ENCODE peak calls at places on chromosomes 7 and 10, in nine cellular contexts. F is B cell; O is thoracic aorta; I is HCT116; X is activated CD8-positive, alpha-beta T cell treated with anti-CD3 and anti-CD28 coated beads for 36 hours; V is tibial artery; G is fibroblast of lung; R is nephron progenitor cell; D is heart right ventricle. Q is an unnamed sample.

GRCh38 chr7:1187127-1187526 is 27.1 kb upstream of the ZFAND2A start:
- DNase-seq in D (no peak), I (no peak), X (no peak), O (no peak), F (no peak), V (no peak), G (no peak), R (no peak), Q (no peak)

GRCh38 chr10:43348511-43349312 is 22.7 kb upstream of the FXYD4 start:
- DNase-seq in X (peak), I (peak), R (peak), G (peak), V (peak), F (peak), O (peak), D (peak), Q (no peak)

GRCh38 chr10:124659380-124659779 is 84.8 kb downstream of the FAM53B start:
- DNase-seq in D (no peak), R (no peak), X (no peak), G (no peak), O (no peak), I (no peak), F (no peak), V (no peak), Q (no peak)

GRCh38 chr10:14687340-14687739 is 87.4 kb downstream of the FAM107B start:
- DNase-seq in R (no peak), F (no peak), V (no peak), D (no peak), I (no peak), O (no peak), X (no peak), G (no peak), Q (no peak)

GRCh38 chr10:13924020-13924725 is 337.4 kb downstream of the PRPF18 start:
- DNase-seq in V (peak), R (no peak), G (peak), X (no peak), D (no peak), I (no peak), O (no peak), F (no peak), Q (peak)

GRCh38 chr10:62589689-62590088 is 214.8 kb upstream of the ADO start:
- DNase-seq in O (no peak), F (no peak), V (no peak), I (no peak), X (no peak), R (no peak), D (no peak), G (no peak), Q (no peak)

GRCh38 chr7:39741942-39742623 is 118.7 kb downstream of the RALA start:
- DNase-seq in O (no peak), D (peak), G (peak), F (peak), V (no peak), I (no peak), R (peak), X (peak), Q (no peak)

GRCh38 chr7:44097064-44097932 is 6.8 kb upstream of the AEBP1 start:
- DNase-seq in F (peak), I (no peak), V (no peak), R (no peak), D (no peak), O (no peak), G (no peak), X (peak), Q (no peak)

GRCh38 chr10:49741108-49741995 is 20.8 kb downstream of the OGDHL start:
- DNase-seq in D (no peak), R (no peak), O (no peak), V (no peak), G (peak), X (no peak), F (peak), I (no peak), Q (no peak)

GRCh38 chr10:130814610-130815009 is 496.9 kb downstream of the TCERG1L start:
- DNase-seq in G (no peak), O (no peak), F (no peak), D (no peak), R (no peak), V (no peak), X (no peak), I (no peak), Q (no peak)

GRCh38 chr7:147013820-147014219 is 897.2 kb downstream of the CNTNAP2 start:
- DNase-seq in G (peak), F (no peak), O (no peak), D (no peak), V (no peak), X (no peak), I (no peak), R (no peak), Q (no peak)

GRCh38 chr7:7662527-7662926 is 22.0 kb downstream of the UMAD1 start:
- DNase-seq in G (peak), V (no peak), X (no peak), D (no peak), F (no peak), R (no peak), O (no peak), I (no peak), Q (no peak)

GRCh38 chr10:9302142-9302746 is 1247.8 kb downstream of the GATA3 start:
- DNase-seq in O (no peak), G (peak), X (peak), R (no peak), F (no peak), D (no peak), I (peak), V (no peak), Q (peak)

GRCh38 chr10:71132321-71132810 is 80.0 kb upstream of the UNC5B start:
- DNase-seq in R (no peak), F (no peak), G (no peak), D (no peak), X (no peak), I (no peak), O (no peak), V (no peak), Q (no peak)

GRCh38 chr10:79407811-79408795 is 37.3 kb downstream of the ZCCHC24 start:
- DNase-seq in D (peak), V (peak), G (peak), O (no peak), X (no peak), R (no peak), I (no peak), F (no peak), Q (no peak)

GRCh38 chr10:104337985-104338735 is at the start of gene ITPRIP:
- DNase-seq in I (peak), D (peak), R (peak), V (peak), X (peak), G (peak), F (peak), O (no peak), Q (peak)

GRCh38 chr7:128201690-128202085 is 39.4 kb upstream of the LEP start:
- DNase-seq in D (no peak), I (no peak), F (no peak), V (no peak), G (no peak), R (no peak), X (no peak), O (no peak), Q (no peak)

GRCh38 chr10:26480909-26481703 is 43.0 kb downstream of the APBB1IP start:
- DNase-seq in I (no peak), R (no peak), V (peak), D (no peak), F (peak), X (no peak), G (no peak), O (no peak), Q (no peak)

GRCh38 chr7:2079332-2080068 is 153.2 kb downstream of the MAD1L1 start:
- DNase-seq in I (no peak), G (no peak), R (no peak), D (no peak), X (no peak), O (no peak), V (no peak), F (peak), Q (no peak)

GRCh38 chr7:84076219-84076618 is 118.4 kb downstream of the SEMA3A start:
- DNase-seq in F (no peak), O (no peak), G (no peak), X (no peak), V (no peak), R (no peak), I (no peak), D (no peak), Q (no peak)

GRCh38 chr7:138890782-138891445 is 90.3 kb downstream of the KIAA1549 start:
- DNase-seq in V (no peak), G (peak), O (no peak), I (no peak), D (no peak), F (no peak), R (no peak), X (no peak), Q (peak)

GRCh38 chr7:66921396-66921917 is 432 bp downstream of the TMEM248 start:
- DNase-seq in F (no peak), V (peak), I (no peak), R (peak), D (no peak), X (peak), O (no peak), G (peak), Q (no peak)

GRCh38 chr7:118918556-118918955 is 694.1 kb downstream of the ANKRD7 start:
- DNase-seq in O (no peak), I (peak), G (peak), V (no peak), D (no peak), F (no peak), R (no peak), X (no peak), Q (no peak)

GRCh38 chr7:131000873-131001272 is 266.9 kb upstream of the KLF14 start:
- DNase-seq in O (no peak), V (no peak), F (no peak), D (no peak), I (no peak), G (no peak), R (no peak), X (no peak), Q (no peak)

GRCh38 chr7:20113423-20114027 is 103.7 kb downstream of the MACC1 start:
- DNase-seq in I (no peak), F (peak), R (no peak), X (no peak), D (no peak), G (no peak), O (no peak), V (no peak), Q (no peak)

GRCh38 chr10:60271319-60272040 is 118.2 kb downstream of the ANK3 start:
- DNase-seq in R (no peak), F (peak), D (no peak), O (no peak), V (no peak), I (no peak), X (no peak), G (no peak), Q (no peak)

GRCh38 chr7:139714163-139714901 is 63.5 kb downstream of the HIPK2 start:
- DNase-seq in O (no peak), D (peak), F (peak), I (no peak), R (no peak), V (no peak), X (no peak), G (no peak), Q (no peak)

GRCh38 chr7:33050425-33051318 is 11.9 kb downstream of the NT5C3A start:
- DNase-seq in F (peak), V (no peak), D (no peak), I (peak), X (peak), G (peak), R (no peak), O (no peak), Q (no peak)

DNA sequence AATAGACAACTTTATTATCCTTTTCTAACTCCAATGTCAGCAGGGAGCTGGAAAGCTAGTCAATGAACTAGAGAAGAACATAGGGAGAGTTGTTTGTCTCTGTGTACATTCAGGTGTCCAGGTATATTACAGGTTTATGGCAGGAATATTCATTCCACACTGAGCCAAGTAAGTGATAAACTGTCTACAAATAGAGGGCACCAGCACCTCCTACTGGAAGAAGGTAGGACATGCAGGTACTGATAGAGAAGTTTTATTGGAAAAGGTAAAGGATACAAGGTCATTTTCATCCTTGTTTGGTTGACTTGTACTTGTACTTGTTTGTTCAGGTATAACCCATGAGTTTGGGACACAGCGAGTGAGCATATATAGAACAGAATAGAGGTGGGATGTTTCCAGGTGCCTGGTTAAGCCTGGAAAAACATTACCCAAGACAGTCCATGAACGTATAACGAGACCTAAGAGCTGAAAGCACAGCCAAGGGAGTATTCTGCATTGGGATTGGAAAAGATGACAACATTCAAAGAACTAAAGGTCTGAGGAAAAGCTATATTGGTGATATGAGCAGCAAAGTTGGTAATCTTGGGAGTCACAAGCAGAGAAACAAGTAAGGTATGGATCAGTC is 61.4 kb upstream of the PPP1R3C start:
- DNase-seq in V (no peak), F (peak), R (peak), D (no peak), X (peak), I (peak), O (no peak), G (peak), Q (no peak)
- TF ChIP-seq CTCF in V (peak), F (peak), R (peak), D (peak), X (peak), I (peak), O (peak), G (peak), Q (peak)

GRCh38 chr7:31082017-31082416 is 29.9 kb downstream of the ADCYAP1R1 start:
- DNase-seq in G (no peak), X (no peak), I (no peak), R (no peak), F (no peak), O (no peak), D (no peak), V (no peak), Q (no peak)
- TF ChIP-seq CTCF in G (no peak), X (no peak), I (no peak), R (no peak), F (no peak), O (no peak), D (no peak), V (no peak), Q (no peak)

GRCh38 chr7:36082910-36083309 is 70.1 kb upstream of the EEPD1 start:
- DNase-seq in I (no peak), R (no peak), F (no peak), O (no peak), D (no peak), V (no peak), X (no peak), G (no peak), Q (no peak)
- TF ChIP-seq CTCF in I (peak), R (no peak), F (no peak), O (no peak), D (no peak), V (no peak), X (no peak), G (no peak), Q (peak)

DNA sequence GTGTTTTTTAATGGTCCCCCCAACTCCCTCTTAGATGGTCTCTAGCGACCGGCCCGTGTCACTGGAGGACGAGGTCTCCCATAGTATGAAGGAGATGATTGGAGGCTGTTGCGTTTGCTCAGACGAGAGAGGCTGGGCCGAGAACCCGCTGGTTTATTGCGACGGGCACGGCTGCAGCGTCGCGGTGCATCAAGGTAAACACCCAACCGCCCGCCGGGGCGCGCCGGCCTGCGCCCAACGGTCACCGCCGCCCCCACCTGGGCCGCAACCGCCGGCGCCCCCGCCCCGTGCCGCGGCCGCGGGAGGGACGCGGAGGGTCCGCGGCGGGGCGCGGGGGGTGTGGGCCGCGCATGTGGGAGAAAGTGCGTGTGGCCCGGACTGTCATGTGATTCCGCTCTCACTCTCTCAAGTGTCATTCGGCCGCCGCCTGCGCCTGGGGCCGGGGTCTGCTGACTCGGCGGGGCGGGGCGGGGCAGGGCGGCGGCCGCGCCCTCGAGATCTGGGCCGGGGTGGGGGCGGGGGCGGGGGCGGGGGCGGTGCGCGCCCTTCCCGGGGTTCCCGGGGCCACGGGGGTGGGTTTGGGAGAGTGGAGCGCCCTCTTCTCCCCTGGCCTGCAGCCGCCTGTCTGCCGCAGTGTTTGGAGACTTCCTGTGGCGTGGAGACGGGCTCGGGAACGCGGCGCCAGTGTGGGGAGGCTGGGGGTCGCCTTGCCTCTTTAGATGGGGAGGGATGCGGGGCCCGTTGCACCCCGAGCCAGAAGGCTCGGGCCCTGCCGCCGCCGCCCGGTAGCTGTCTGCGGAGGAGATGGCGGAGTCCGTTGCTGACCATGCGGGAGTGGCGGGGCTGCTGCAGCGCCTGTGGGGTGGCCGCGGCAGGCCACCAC is 820 bp downstream of the MLLT10 start:
- DNase-seq in R (peak), D (peak), I (no peak), F (peak), O (no peak), G (peak), X (peak), V (peak), Q (no peak)
- TF ChIP-seq CTCF in R (no peak), D (no peak), I (no peak), F (no peak), O (no peak), G (no peak), X (no peak), V (no peak), Q (peak)

GRCh38 chr7:101870361-101871062 is 53.1 kb downstream of the CUX1 start:
- DNase-seq in X (no peak), I (peak), V (no peak), F (no peak), G (peak), O (no peak), R (no peak), D (no peak), Q (no peak)
- TF ChIP-seq CTCF in X (no peak), I (peak), V (no peak), F (no peak), G (no peak), O (no peak), R (no peak), D (no peak), Q (peak)

GRCh38 chr10:5254488-5254887 is 57.9 kb downstream of the AKR1C4 start:
- DNase-seq in F (no peak), R (no peak), V (no peak), X (no peak), O (no peak), I (no peak), G (no peak), D (no peak), Q (no peak)

DNA sequence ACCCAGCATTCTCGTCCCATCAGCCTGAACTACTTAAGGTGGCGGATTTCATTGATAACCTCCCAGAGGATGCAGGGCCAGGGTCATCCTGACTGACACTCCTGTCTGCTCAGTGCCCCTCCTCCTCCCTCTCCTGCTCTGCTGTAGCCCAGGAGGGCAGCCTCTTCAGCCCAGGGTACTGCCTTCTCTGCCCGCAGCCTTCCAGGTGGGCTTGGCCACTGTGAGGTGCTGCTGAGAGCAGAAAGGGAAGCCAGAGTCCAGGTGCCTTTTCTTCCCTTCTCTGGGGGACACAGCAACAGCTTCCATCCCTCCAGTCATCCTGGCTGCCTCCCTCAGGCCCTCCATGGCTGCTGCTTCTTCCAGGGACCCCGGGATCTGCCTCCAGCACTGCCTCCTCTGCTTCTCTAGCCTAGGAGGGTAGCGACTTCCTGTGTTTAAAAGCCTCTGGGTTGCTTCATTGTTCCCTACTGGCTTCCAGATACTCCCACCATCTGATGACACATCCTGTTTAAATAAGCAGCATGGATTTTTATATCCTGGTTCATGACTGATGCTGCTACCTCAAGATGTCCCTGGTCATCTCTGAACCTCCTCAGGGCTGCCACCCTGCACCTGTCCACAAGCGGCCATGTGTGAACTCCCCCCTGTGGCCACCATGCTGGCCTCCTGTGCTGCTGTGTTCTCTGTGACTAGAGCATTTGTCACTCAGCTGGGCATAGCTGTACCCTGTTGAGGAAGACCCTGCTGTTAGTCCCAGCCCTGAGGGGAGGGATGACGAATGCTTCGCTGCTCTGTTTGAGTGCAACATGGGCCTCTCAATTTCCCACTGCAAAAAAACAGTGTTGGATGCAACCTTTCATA is 55.8 kb downstream of the AKR1C4 start:
- DNase-seq in X (no peak), G (no peak), O (no peak), D (no peak), I (no peak), V (no peak), F (no peak), R (no peak), Q (no peak)
- TF ChIP-seq CTCF in X (no peak), G (no peak), O (no peak), D (no peak), I (peak), V (no peak), F (no peak), R (no peak), Q (no peak)

DNA sequence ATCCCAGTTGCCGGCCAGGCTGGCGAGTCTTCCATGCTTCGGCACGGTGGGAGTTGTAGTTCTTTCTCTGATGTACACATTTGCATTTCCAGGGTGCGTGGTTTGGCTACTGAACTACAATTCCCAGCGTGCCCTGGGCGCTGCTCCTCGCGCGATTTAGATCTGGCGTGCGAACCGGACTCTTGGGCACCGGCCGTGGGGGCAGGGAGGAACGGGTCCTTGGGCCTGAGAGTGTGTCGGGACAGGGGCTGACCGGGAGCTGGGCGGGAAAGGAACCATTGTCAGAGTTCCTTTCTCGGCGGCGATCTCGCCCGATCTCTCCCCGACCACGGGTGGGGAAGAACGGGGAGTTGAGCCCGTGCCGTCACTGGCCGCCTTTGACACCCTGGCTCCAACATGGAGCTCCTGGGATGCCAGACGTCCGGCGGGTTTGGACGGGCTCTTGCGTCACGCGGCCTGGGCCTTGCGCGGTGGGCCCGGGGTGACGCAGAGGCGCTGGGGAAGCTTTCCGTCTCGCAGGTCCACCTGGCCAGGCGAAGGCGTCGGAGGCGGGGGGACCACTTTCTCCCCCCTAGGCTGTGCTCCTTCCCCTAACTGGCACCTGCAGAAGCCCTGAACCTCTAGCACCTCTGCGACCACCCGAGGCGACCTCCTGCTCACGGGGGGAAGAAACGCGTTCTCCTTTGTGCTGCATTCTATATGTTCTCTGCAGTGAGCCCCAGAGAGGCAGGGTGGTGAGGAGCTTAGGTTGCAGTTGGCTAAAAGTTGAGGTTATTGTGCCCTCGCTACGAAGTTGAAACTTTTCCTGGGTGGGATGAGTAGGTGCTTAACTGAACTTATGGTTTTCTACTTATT is 774 bp downstream of the IFRD1 start:
- DNase-seq in O (peak), D (peak), G (peak), F (peak), V (peak), I (peak), R (peak), X (peak), Q (peak)
- TF ChIP-seq CTCF in O (no peak), D (no peak), G (no peak), F (no peak), V (no peak), I (no peak), R (no peak), X (no peak), Q (no peak)

GRCh38 chr7:151110941-151111645 is 24.8 kb downstream of the AGAP3 start:
- DNase-seq in F (peak), V (peak), G (peak), D (peak), R (peak), O (peak), I (no peak), X (peak), Q (no peak)
- TF ChIP-seq CTCF in F (peak), V (peak), G (peak), D (peak), R (peak), O (peak), I (peak), X (peak), Q (peak)